ENCODE peak calls at places on chromosomes 11 and 22, in eight cellular contexts. One of them, this sample, is unnamed.

GRCh38 chr11:105100206-105100605 is 39.4 kb downstream of the CARD18 start:
- DNase-seq in HCT116: no peak
- DNase-seq in MM.1S: no peak
- DNase-seq in GM23338: no peak
- DNase-seq in SK-N-SH: no peak
- DNase-seq in neural progenitor cell: no peak
- DNase-seq in OCI-LY7: no peak
- DNase-seq in PC-3: peak; percentile 80
- DNase-seq in this sample: no peak

GRCh38 chr22:23518381-23519187 is 61.5 kb downstream of the IGLL1 start:
- DNase-seq in MM.1S: no peak
- DNase-seq in neural progenitor cell: peak; percentile 32
- DNase-seq in PC-3: no peak
- DNase-seq in SK-N-SH: peak; percentile 61
- DNase-seq in GM23338: no peak
- DNase-seq in HCT116: no peak
- DNase-seq in OCI-LY7: no peak
- DNase-seq in this sample: no peak

GRCh38 chr22:32473388-32473952 is 1.1 kb upstream of the FBXO7 start:
- DNase-seq in OCI-LY7: peak; percentile 69
- DNase-seq in GM23338: peak; percentile 83
- DNase-seq in SK-N-SH: peak; percentile 61
- DNase-seq in neural progenitor cell: peak; percentile 64
- DNase-seq in MM.1S: peak; percentile 73
- DNase-seq in HCT116: peak; percentile 68
- DNase-seq in PC-3: peak; percentile 71
- DNase-seq in this sample: peak; percentile 55

GRCh38 chr22:45235101-45235777 is 5.5 kb downstream of the KIAA0930 start:
- DNase-seq in GM23338: no peak
- DNase-seq in MM.1S: peak; percentile 88
- DNase-seq in neural progenitor cell: no peak
- DNase-seq in OCI-LY7: peak; percentile 90
- DNase-seq in PC-3: no peak
- DNase-seq in SK-N-SH: no peak
- DNase-seq in HCT116: no peak
- DNase-seq in this sample: no peak

GRCh38 chr11:119721129-119722120 is 7.6 kb downstream of the NECTIN1 start:
- DNase-seq in GM23338: peak; percentile 82
- DNase-seq in PC-3: peak; percentile 85
- DNase-seq in HCT116: no peak
- DNase-seq in OCI-LY7: no peak
- DNase-seq in SK-N-SH: peak; percentile 75
- DNase-seq in MM.1S: no peak
- DNase-seq in neural progenitor cell: peak; percentile 78
- DNase-seq in this sample: no peak

GRCh38 chr22:40312050-40312449 is 34.2 kb upstream of the ADSL start:
- DNase-seq in MM.1S: no peak
- DNase-seq in neural progenitor cell: no peak
- DNase-seq in OCI-LY7: no peak
- DNase-seq in SK-N-SH: no peak
- DNase-seq in PC-3: no peak
- DNase-seq in GM23338: no peak
- DNase-seq in HCT116: no peak
- DNase-seq in this sample: no peak

GRCh38 chr11:105860105-105860504 is 161.9 kb downstream of the MSANTD4 start:
- DNase-seq in OCI-LY7: no peak
- DNase-seq in neural progenitor cell: no peak
- DNase-seq in PC-3: no peak
- DNase-seq in GM23338: no peak
- DNase-seq in SK-N-SH: no peak
- DNase-seq in MM.1S: no peak
- DNase-seq in HCT116: no peak
- DNase-seq in this sample: no peak

GRCh38 chr22:25186140-25186539 is 13.5 kb upstream of the CRYBB3 start:
- DNase-seq in PC-3: no peak
- DNase-seq in HCT116: no peak
- DNase-seq in GM23338: no peak
- DNase-seq in neural progenitor cell: no peak
- DNase-seq in OCI-LY7: no peak
- DNase-seq in SK-N-SH: no peak
- DNase-seq in MM.1S: no peak
- DNase-seq in this sample: no peak

GRCh38 chr22:17832665-17833064 is 58.4 kb upstream of the BID start:
- DNase-seq in MM.1S: no peak
- DNase-seq in OCI-LY7: no peak
- DNase-seq in GM23338: no peak
- DNase-seq in PC-3: no peak
- DNase-seq in HCT116: no peak
- DNase-seq in SK-N-SH: no peak
- DNase-seq in neural progenitor cell: no peak
- DNase-seq in this sample: no peak

GRCh38 chr11:126755494-126755893 is 245.1 kb downstream of the KIRREL3 start:
- DNase-seq in OCI-LY7: no peak
- DNase-seq in MM.1S: no peak
- DNase-seq in neural progenitor cell: peak; percentile 14
- DNase-seq in SK-N-SH: no peak
- DNase-seq in GM23338: no peak
- DNase-seq in HCT116: no peak
- DNase-seq in PC-3: no peak
- DNase-seq in this sample: no peak

GRCh38 chr11:72752088-72752914 is at the start of gene ARAP1:
- DNase-seq in MM.1S: peak; percentile 68
- DNase-seq in GM23338: peak; percentile 83
- DNase-seq in HCT116: peak; percentile 39
- DNase-seq in neural progenitor cell: peak; percentile 88
- DNase-seq in PC-3: peak; percentile 92
- DNase-seq in OCI-LY7: peak; percentile 86
- DNase-seq in SK-N-SH: peak; percentile 97
- DNase-seq in this sample: peak; percentile 90

GRCh38 chr11:14015711-14016110 is 53.2 kb downstream of the SPON1 start:
- DNase-seq in neural progenitor cell: no peak
- DNase-seq in GM23338: peak; percentile 25
- DNase-seq in PC-3: peak; percentile 83
- DNase-seq in HCT116: peak; percentile 51
- DNase-seq in OCI-LY7: no peak
- DNase-seq in SK-N-SH: no peak
- DNase-seq in MM.1S: no peak
- DNase-seq in this sample: peak; percentile 73

GRCh38 chr22:36311386-36312085 is 58.6 kb downstream of the APOL1 start:
- DNase-seq in MM.1S: no peak
- DNase-seq in OCI-LY7: no peak
- DNase-seq in HCT116: no peak
- DNase-seq in neural progenitor cell: no peak
- DNase-seq in SK-N-SH: no peak
- DNase-seq in PC-3: peak; percentile 48
- DNase-seq in GM23338: no peak
- DNase-seq in this sample: no peak

GRCh38 chr11:44484211-44484610 is 81.3 kb upstream of the CD82 start:
- DNase-seq in SK-N-SH: peak; percentile 68
- DNase-seq in GM23338: peak; percentile 62
- DNase-seq in neural progenitor cell: peak; percentile 54
- DNase-seq in HCT116: peak; percentile 8
- DNase-seq in PC-3: peak; percentile 12
- DNase-seq in OCI-LY7: peak; percentile 1
- DNase-seq in MM.1S: no peak
- DNase-seq in this sample: peak; percentile 34

GRCh38 chr11:68775951-68776388 is 24.6 kb upstream of the TESMIN start:
- DNase-seq in GM23338: no peak
- DNase-seq in MM.1S: no peak
- DNase-seq in SK-N-SH: no peak
- DNase-seq in PC-3: peak; percentile 25
- DNase-seq in neural progenitor cell: no peak
- DNase-seq in OCI-LY7: no peak
- DNase-seq in HCT116: peak; percentile 18
- DNase-seq in this sample: no peak

GRCh38 chr11:79437981-79438630 is 2.7 kb downstream of the TENM4 start:
- DNase-seq in SK-N-SH: peak; percentile 67
- DNase-seq in OCI-LY7: no peak
- DNase-seq in HCT116: no peak
- DNase-seq in GM23338: peak; percentile 45
- DNase-seq in MM.1S: no peak
- DNase-seq in PC-3: no peak
- DNase-seq in neural progenitor cell: peak; percentile 50
- DNase-seq in this sample: peak; percentile 21

GRCh38 chr22:49476176-49476575 is 351.5 kb downstream of the BRD1 start:
- DNase-seq in OCI-LY7: no peak
- DNase-seq in PC-3: no peak
- DNase-seq in neural progenitor cell: peak; percentile 61
- DNase-seq in GM23338: no peak
- DNase-seq in MM.1S: no peak
- DNase-seq in SK-N-SH: no peak
- DNase-seq in HCT116: no peak
- DNase-seq in this sample: no peak
- TF ChIP-seq CTCF in OCI-LY7: no peak
- TF ChIP-seq CTCF in PC-3: no peak
- TF ChIP-seq CTCF in neural progenitor cell: no peak
- TF ChIP-seq CTCF in GM23338: no peak
- TF ChIP-seq CTCF in MM.1S: no peak
- TF ChIP-seq CTCF in SK-N-SH: no peak
- TF ChIP-seq CTCF in HCT116: no peak
- TF ChIP-seq CTCF in this sample: no peak

GRCh38 chr11:88398372-88399140 is 61.0 kb upstream of the CTSC start:
- DNase-seq in PC-3: peak; percentile 94
- DNase-seq in MM.1S: no peak
- DNase-seq in OCI-LY7: no peak
- DNase-seq in SK-N-SH: no peak
- DNase-seq in HCT116: peak; percentile 12
- DNase-seq in GM23338: no peak
- DNase-seq in neural progenitor cell: no peak
- DNase-seq in this sample: no peak
- TF ChIP-seq EZH2phosphoT487 in PC-3: no peak
- TF ChIP-seq EZH2phosphoT487 in MM.1S: no peak
- TF ChIP-seq EZH2phosphoT487 in OCI-LY7: no peak
- TF ChIP-seq EZH2phosphoT487 in SK-N-SH: no peak
- TF ChIP-seq EZH2phosphoT487 in HCT116: no peak
- TF ChIP-seq EZH2phosphoT487 in GM23338: no peak
- TF ChIP-seq EZH2phosphoT487 in neural progenitor cell: no peak
- TF ChIP-seq EZH2phosphoT487 in this sample: no peak

DNA sequence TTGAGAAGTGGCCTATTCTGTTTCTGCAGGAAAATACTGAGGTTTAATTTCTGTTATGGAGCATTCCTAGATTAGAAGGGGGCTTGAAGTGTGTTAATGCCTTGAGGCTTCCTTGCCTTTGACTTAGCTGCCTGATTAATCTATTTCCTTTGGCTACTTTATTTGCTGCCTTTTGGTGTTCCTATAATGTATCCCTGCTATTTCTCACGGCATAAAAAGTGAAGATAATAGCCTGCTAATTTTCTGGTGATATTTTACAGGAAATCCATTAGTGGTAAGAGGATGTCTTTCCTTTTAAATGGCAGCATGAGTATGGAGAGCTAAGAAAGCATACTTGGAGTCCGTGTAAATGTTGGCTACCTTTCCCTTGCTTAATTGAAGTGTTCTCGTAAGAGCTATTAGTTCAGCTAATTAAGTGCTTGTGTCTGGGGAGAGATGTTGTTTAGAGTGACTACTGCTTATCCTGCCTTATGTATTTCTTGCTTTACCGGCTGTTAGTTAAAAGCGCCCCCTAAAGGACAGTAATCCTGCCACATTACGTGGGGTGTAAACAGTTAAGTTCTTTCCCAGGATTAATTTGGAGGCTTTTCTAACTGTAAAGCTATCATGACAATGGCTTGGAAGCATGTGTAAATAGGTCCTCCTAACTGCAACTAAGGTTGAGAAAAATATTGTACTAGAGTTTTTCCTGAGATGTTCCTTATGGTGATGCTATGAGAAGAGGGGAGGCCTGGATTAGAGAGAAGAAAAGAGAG is 45.6 kb downstream of the ZNF280B start:
- DNase-seq in HCT116: no peak
- DNase-seq in PC-3: peak; percentile 30
- DNase-seq in OCI-LY7: peak; percentile 50
- DNase-seq in MM.1S: peak; percentile 40
- DNase-seq in neural progenitor cell: peak; percentile 33
- DNase-seq in GM23338: peak; percentile 40
- DNase-seq in SK-N-SH: peak; percentile 14
- DNase-seq in this sample: no peak
- TF ChIP-seq CTCF in HCT116: peak; percentile 36
- TF ChIP-seq CTCF in PC-3: peak; percentile 57
- TF ChIP-seq CTCF in OCI-LY7: peak; percentile 89
- TF ChIP-seq CTCF in MM.1S: peak; percentile 58
- TF ChIP-seq CTCF in neural progenitor cell: peak; percentile 52
- TF ChIP-seq CTCF in GM23338: peak; percentile 63
- TF ChIP-seq CTCF in SK-N-SH: peak; percentile 54
- TF ChIP-seq CTCF in this sample: no peak

GRCh38 chr11:128171496-128171895 is 415.9 kb downstream of the ETS1 start:
- DNase-seq in SK-N-SH: no peak
- DNase-seq in MM.1S: no peak
- DNase-seq in OCI-LY7: no peak
- DNase-seq in GM23338: no peak
- DNase-seq in HCT116: no peak
- DNase-seq in PC-3: peak; percentile 81
- DNase-seq in neural progenitor cell: no peak
- DNase-seq in this sample: no peak

GRCh38 chr11:128179049-128179448 is 408.3 kb downstream of the ETS1 start:
- DNase-seq in GM23338: no peak
- DNase-seq in neural progenitor cell: no peak
- DNase-seq in MM.1S: no peak
- DNase-seq in SK-N-SH: peak; percentile 51
- DNase-seq in HCT116: no peak
- DNase-seq in PC-3: no peak
- DNase-seq in OCI-LY7: no peak
- DNase-seq in this sample: no peak

GRCh38 chr11:128172046-128172878 is 415.1 kb downstream of the ETS1 start:
- DNase-seq in MM.1S: peak; percentile 81
- DNase-seq in OCI-LY7: peak; percentile 80
- DNase-seq in neural progenitor cell: peak; percentile 85
- DNase-seq in HCT116: peak; percentile 74
- DNase-seq in GM23338: peak; percentile 90
- DNase-seq in PC-3: peak; percentile 95
- DNase-seq in SK-N-SH: peak; percentile 73
- DNase-seq in this sample: peak; percentile 89

GRCh38 chr11:128179512-128179911 is 407.8 kb downstream of the ETS1 start:
- DNase-seq in neural progenitor cell: no peak
- DNase-seq in OCI-LY7: no peak
- DNase-seq in GM23338: no peak
- DNase-seq in SK-N-SH: peak; percentile 48
- DNase-seq in MM.1S: no peak
- DNase-seq in HCT116: no peak
- DNase-seq in PC-3: peak; percentile 24
- DNase-seq in this sample: peak; percentile 35

DNA sequence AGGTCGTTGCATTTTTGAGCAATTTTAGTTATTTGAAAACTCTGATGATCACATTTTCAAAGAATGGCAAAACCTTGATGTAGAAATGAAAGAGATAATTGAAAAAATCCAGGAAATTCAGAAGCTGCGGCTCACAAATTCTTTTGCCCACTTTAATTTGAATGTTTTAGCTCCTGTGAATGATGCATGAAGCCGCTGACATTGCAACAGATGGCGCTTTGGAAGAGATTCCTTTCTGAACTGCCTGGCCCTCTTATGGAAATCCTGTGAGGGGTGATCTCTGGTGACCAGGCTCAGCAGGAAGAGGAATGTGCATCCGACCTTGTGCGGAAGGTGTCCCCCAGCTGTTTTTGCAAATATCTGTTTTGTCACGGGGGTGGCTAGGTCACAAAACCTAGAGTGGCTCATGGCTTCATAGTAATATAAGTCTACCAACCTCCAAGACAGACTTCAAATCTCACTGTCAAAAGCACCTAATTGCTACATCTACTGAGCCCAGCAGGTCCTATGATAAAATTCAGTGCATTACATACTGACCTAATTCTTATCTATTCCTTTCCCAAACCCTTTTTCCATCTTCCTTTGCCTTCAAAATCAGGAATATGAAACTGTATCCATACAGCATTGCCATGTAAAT is 412.8 kb downstream of the ETS1 start:
- DNase-seq in OCI-LY7: no peak
- DNase-seq in SK-N-SH: no peak
- DNase-seq in HCT116: no peak
- DNase-seq in MM.1S: no peak
- DNase-seq in neural progenitor cell: peak; percentile 44
- DNase-seq in PC-3: no peak
- DNase-seq in GM23338: peak; percentile 77
- DNase-seq in this sample: no peak
- TF ChIP-seq EZH2phosphoT487 in OCI-LY7: no peak
- TF ChIP-seq EZH2phosphoT487 in SK-N-SH: no peak
- TF ChIP-seq EZH2phosphoT487 in HCT116: no peak
- TF ChIP-seq EZH2phosphoT487 in MM.1S: no peak
- TF ChIP-seq EZH2phosphoT487 in neural progenitor cell: no peak
- TF ChIP-seq EZH2phosphoT487 in PC-3: no peak
- TF ChIP-seq EZH2phosphoT487 in GM23338: no peak
- TF ChIP-seq EZH2phosphoT487 in this sample: no peak

This sample was measured in hepatocyte.